ENCODE peak calls at places on chromosome 20, in ten cellular contexts. F is neural crest cell; N is NCI-H748 treated with DMSO at 0.1 percent for 48 hours; H is T1000; W is heart left ventricle; U is GM19239; Q is stimulated activated CD4-positive, alpha-beta T cell treated with anti-CD3 and anti-CD28 coated beads, Interleukin-15, amount 100 ng/mL, for 1 hour; E is NCI-H446; Z is KG1; B is stimulated activated CD8-positive, alpha-beta memory T cell treated with anti-CD3 and anti-CD28 coated beads, Interleukin-2, amount 100 ng/mL, for 1 hour. D is an unnamed sample.

GRCh38 chr20:23132930-23133559 is 46.9 kb upstream of the CD93 start:
- DNase-seq in B (no peak), E (no peak), U (no peak), Z (no peak), W (peak; percentile 75), F (no peak), N (no peak), H (no peak), Q (no peak), D (no peak)

GRCh38 chr20:50153153-50153499 is 397 bp downstream of the PEDS1 start:
- DNase-seq in F (no peak), N (no peak), Z (no peak), U (peak; percentile 36), E (no peak), W (no peak), Q (no peak), B (no peak), H (no peak), D (no peak)

GRCh38 chr20:32661820-32662528 is 11.8 kb downstream of the C20orf203 start:
- DNase-seq in E (no peak), Q (no peak), W (no peak), Z (no peak), B (no peak), H (no peak), U (no peak), N (no peak), F (no peak), D (no peak)

GRCh38 chr20:61478094-61478493 is 226.0 kb downstream of the CDH4 start:
- DNase-seq in E (no peak), F (no peak), W (no peak), H (no peak), Q (no peak), N (no peak), B (no peak), Z (no peak), U (no peak), D (no peak)

GRCh38 chr20:4961746-4962145 is 39.6 kb downstream of the SLC23A2 start:
- DNase-seq in Z (no peak), W (peak; percentile 12), H (no peak), F (no peak), B (no peak), N (no peak), Q (no peak), E (no peak), U (no peak), D (no peak)

GRCh38 chr20:36315545-36316351 is 9.6 kb downstream of the DLGAP4 start:
- DNase-seq in H (no peak), U (no peak), Q (no peak), F (no peak), E (no peak), N (no peak), W (no peak), B (no peak), Z (no peak), D (no peak)

GRCh38 chr20:56841346-56841908 is 212.3 kb downstream of the TFAP2C start:
- DNase-seq in W (no peak), N (no peak), U (no peak), H (no peak), E (no peak), Q (no peak), F (no peak), Z (no peak), B (no peak), D (no peak)

GRCh38 chr20:1809121-1809520 is 86.1 kb upstream of the SIRPA start:
- DNase-seq in E (peak; percentile 32), U (no peak), H (peak; percentile 29), B (no peak), Q (no peak), Z (no peak), F (no peak), N (no peak), W (no peak), D (no peak)

GRCh38 chr20:38673731-38674177 is 50.5 kb upstream of the SLC32A1 start:
- DNase-seq in Q (no peak), F (no peak), B (no peak), H (no peak), U (no peak), W (no peak), E (no peak), N (no peak), Z (no peak), D (peak; percentile 47)

GRCh38 chr20:25070821-25071473 is 11.0 kb downstream of the VSX1 start:
- DNase-seq in H (no peak), Z (no peak), B (no peak), W (no peak), F (no peak), Q (no peak), U (no peak), E (no peak), N (no peak), D (no peak)

GRCh38 chr20:64152906-64153305 is 11.3 kb upstream of the MYT1 start:
- DNase-seq in U (no peak), Q (no peak), F (no peak), N (peak; percentile 33), B (no peak), E (no peak), W (no peak), H (no peak), Z (no peak), D (no peak)

GRCh38 chr20:35054804-35055203 is 37.8 kb downstream of the TRPC4AP start:
- DNase-seq in Z (no peak), E (no peak), Q (no peak), H (no peak), B (no peak), U (no peak), N (no peak), F (no peak), W (no peak), D (no peak)

GRCh38 chr20:33812673-33813462 is 1.7 kb downstream of the CHMP4B start:
- DNase-seq in B (no peak), H (no peak), Q (no peak), F (peak; percentile 32), Z (no peak), E (no peak), N (no peak), U (no peak), W (no peak), D (no peak)

GRCh38 chr20:25000268-25000801 is 7.8 kb upstream of the APMAP start:
- DNase-seq in N (no peak), Z (no peak), U (no peak), H (peak; percentile 67), Q (no peak), B (no peak), F (no peak), E (no peak), W (peak; percentile 66), D (no peak)

GRCh38 chr20:11752336-11752735 is 165.4 kb upstream of the BTBD3 start:
- DNase-seq in Z (no peak), H (no peak), B (no peak), E (no peak), Q (no peak), N (no peak), F (no peak), U (no peak), W (no peak), D (no peak)

GRCh38 chr20:43238833-43239232 is 49.1 kb upstream of the PTPRT start:
- DNase-seq in W (no peak), F (no peak), U (no peak), H (no peak), B (no peak), E (no peak), Z (no peak), N (no peak), Q (no peak), D (no peak)

GRCh38 chr20:40669692-40670091 is 19.3 kb downstream of the MAFB start:
- DNase-seq in N (no peak), F (no peak), W (no peak), Q (no peak), H (no peak), Z (no peak), U (no peak), E (no peak), B (no peak), D (no peak)

GRCh38 chr20:44580581-44581268 is 1.7 kb upstream of the PKIG start:
- DNase-seq in U (no peak), N (no peak), Z (no peak), Q (no peak), F (no peak), H (no peak), E (no peak), B (no peak), W (no peak), D (no peak)

GRCh38 chr20:63025534-63026331 is 19.0 kb upstream of the BHLHE23 start:
- DNase-seq in E (no peak), W (no peak), U (no peak), Q (no peak), H (no peak), Z (no peak), N (no peak), B (no peak), F (no peak), D (peak; percentile 75)

GRCh38 chr20:39661833-39662232 is 699.7 kb downstream of the DHX35 start:
- DNase-seq in Z (no peak), B (no peak), W (no peak), U (no peak), E (no peak), H (no peak), Q (no peak), F (no peak), N (no peak), D (no peak)

GRCh38 chr20:41408131-41408789 is 41.6 kb upstream of the EMILIN3 start:
- DNase-seq in U (peak; percentile 46), B (no peak), N (no peak), Z (peak; percentile 39), W (no peak), Q (no peak), E (no peak), F (no peak), H (no peak), D (no peak)

GRCh38 chr20:50152394-50153152 is 950 bp downstream of the PEDS1 start:
- DNase-seq in W (no peak), B (no peak), F (no peak), U (no peak), Z (no peak), E (no peak), H (no peak), N (no peak), Q (no peak), D (no peak)

GRCh38 chr20:25659999-25660398 is 36.2 kb upstream of the NANP start:
- DNase-seq in E (no peak), F (no peak), Q (no peak), H (no peak), W (no peak), Z (no peak), U (no peak), B (no peak), N (no peak), D (no peak)

GRCh38 chr20:57583289-57584257 is 22.7 kb downstream of the PCK1 start:
- DNase-seq in H (no peak), N (no peak), Q (no peak), W (no peak), B (no peak), U (no peak), E (no peak), Z (no peak), F (no peak), D (no peak)

GRCh38 chr20:48716086-48716485 is 111.7 kb downstream of the PREX1 start:
- DNase-seq in N (no peak), W (no peak), F (no peak), B (peak; percentile 45), E (no peak), Q (peak; percentile 31), U (no peak), Z (no peak), H (no peak), D (no peak)